ENCODE peak calls at places on chromosomes 12 and 14, in eight cellular contexts. One of them, this sample, is unnamed.

GRCh38 chr12:9607816-9608215 is at the start of gene KLRB1:
- DNase-seq in stimulated activated naive CD8-positive, alpha-beta T cell treated with anti-CD3 and anti-CD28 coated beads, Interleukin-15, amount 100 ng/mL, for 72 hours: no peak
- DNase-seq in hippocampal formation: no peak
- DNase-seq in HEK293T: no peak
- DNase-seq in GM10248: no peak
- DNase-seq in CD8-positive, alpha-beta memory T cell: no peak
- DNase-seq in T-cell: no peak
- DNase-seq in T-helper 22 cell: no peak
- DNase-seq in this sample: no peak

GRCh38 chr14:73739174-73739898 is 25.2 kb upstream of the PNMA1 start:
- DNase-seq in stimulated activated naive CD8-positive, alpha-beta T cell treated with anti-CD3 and anti-CD28 coated beads, Interleukin-15, amount 100 ng/mL, for 72 hours: no peak
- DNase-seq in hippocampal formation: no peak
- DNase-seq in HEK293T: no peak
- DNase-seq in GM10248: no peak
- DNase-seq in CD8-positive, alpha-beta memory T cell: no peak
- DNase-seq in T-cell: no peak
- DNase-seq in T-helper 22 cell: no peak
- DNase-seq in this sample: no peak

GRCh38 chr12:28079539-28079938 is 107.0 kb upstream of the PTHLH start:
- DNase-seq in stimulated activated naive CD8-positive, alpha-beta T cell treated with anti-CD3 and anti-CD28 coated beads, Interleukin-15, amount 100 ng/mL, for 72 hours: no peak
- DNase-seq in hippocampal formation: no peak
- DNase-seq in HEK293T: no peak
- DNase-seq in GM10248: no peak
- DNase-seq in CD8-positive, alpha-beta memory T cell: no peak
- DNase-seq in T-cell: no peak
- DNase-seq in T-helper 22 cell: no peak
- DNase-seq in this sample: no peak

GRCh38 chr14:54651018-54651351 is 84.1 kb downstream of the SAMD4A start:
- DNase-seq in stimulated activated naive CD8-positive, alpha-beta T cell treated with anti-CD3 and anti-CD28 coated beads, Interleukin-15, amount 100 ng/mL, for 72 hours: no peak
- DNase-seq in hippocampal formation: no peak
- DNase-seq in HEK293T: no peak
- DNase-seq in GM10248: no peak
- DNase-seq in CD8-positive, alpha-beta memory T cell: no peak
- DNase-seq in T-cell: no peak
- DNase-seq in T-helper 22 cell: no peak
- DNase-seq in this sample: no peak

GRCh38 chr12:3152013-3152412 is 74.8 kb downstream of the TSPAN9 start:
- DNase-seq in stimulated activated naive CD8-positive, alpha-beta T cell treated with anti-CD3 and anti-CD28 coated beads, Interleukin-15, amount 100 ng/mL, for 72 hours: no peak
- DNase-seq in hippocampal formation: no peak
- DNase-seq in HEK293T: no peak
- DNase-seq in GM10248: no peak
- DNase-seq in CD8-positive, alpha-beta memory T cell: no peak
- DNase-seq in T-cell: no peak
- DNase-seq in T-helper 22 cell: no peak
- DNase-seq in this sample: no peak

GRCh38 chr12:41663487-41664258 is 475.6 kb downstream of the PDZRN4 start:
- DNase-seq in stimulated activated naive CD8-positive, alpha-beta T cell treated with anti-CD3 and anti-CD28 coated beads, Interleukin-15, amount 100 ng/mL, for 72 hours: no peak
- DNase-seq in hippocampal formation: no peak
- DNase-seq in HEK293T: peak; percentile 46
- DNase-seq in GM10248: no peak
- DNase-seq in CD8-positive, alpha-beta memory T cell: no peak
- DNase-seq in T-cell: no peak
- DNase-seq in T-helper 22 cell: no peak
- DNase-seq in this sample: no peak

GRCh38 chr12:81078469-81079196 is 754 bp downstream of the ACSS3 start:
- DNase-seq in stimulated activated naive CD8-positive, alpha-beta T cell treated with anti-CD3 and anti-CD28 coated beads, Interleukin-15, amount 100 ng/mL, for 72 hours: no peak
- DNase-seq in hippocampal formation: no peak
- DNase-seq in HEK293T: peak; percentile 16
- DNase-seq in GM10248: no peak
- DNase-seq in CD8-positive, alpha-beta memory T cell: no peak
- DNase-seq in T-cell: no peak
- DNase-seq in T-helper 22 cell: no peak
- DNase-seq in this sample: no peak

GRCh38 chr12:107320031-107320928 is 226.9 kb upstream of the CRY1 start:
- DNase-seq in stimulated activated naive CD8-positive, alpha-beta T cell treated with anti-CD3 and anti-CD28 coated beads, Interleukin-15, amount 100 ng/mL, for 72 hours: peak; percentile 90
- DNase-seq in hippocampal formation: no peak
- DNase-seq in HEK293T: peak; percentile 61
- DNase-seq in GM10248: no peak
- DNase-seq in CD8-positive, alpha-beta memory T cell: peak; percentile 59
- DNase-seq in T-cell: peak; percentile 80
- DNase-seq in T-helper 22 cell: peak; percentile 46
- DNase-seq in this sample: no peak

GRCh38 chr14:75022655-75023054 is 19.9 kb downstream of the EIF2B2 start:
- DNase-seq in stimulated activated naive CD8-positive, alpha-beta T cell treated with anti-CD3 and anti-CD28 coated beads, Interleukin-15, amount 100 ng/mL, for 72 hours: peak; percentile 14
- DNase-seq in hippocampal formation: no peak
- DNase-seq in HEK293T: peak; percentile 49
- DNase-seq in GM10248: no peak
- DNase-seq in CD8-positive, alpha-beta memory T cell: no peak
- DNase-seq in T-cell: no peak
- DNase-seq in T-helper 22 cell: no peak
- DNase-seq in this sample: no peak

GRCh38 chr14:71362282-71362681 is 455.0 kb downstream of the PCNX1 start:
- DNase-seq in stimulated activated naive CD8-positive, alpha-beta T cell treated with anti-CD3 and anti-CD28 coated beads, Interleukin-15, amount 100 ng/mL, for 72 hours: no peak
- DNase-seq in hippocampal formation: peak; percentile 19
- DNase-seq in HEK293T: no peak
- DNase-seq in GM10248: no peak
- DNase-seq in CD8-positive, alpha-beta memory T cell: no peak
- DNase-seq in T-cell: no peak
- DNase-seq in T-helper 22 cell: no peak
- DNase-seq in this sample: peak; percentile 36

GRCh38 chr12:49518914-49519573 is 19.8 kb upstream of the KCNH3 start:
- DNase-seq in stimulated activated naive CD8-positive, alpha-beta T cell treated with anti-CD3 and anti-CD28 coated beads, Interleukin-15, amount 100 ng/mL, for 72 hours: no peak
- DNase-seq in hippocampal formation: no peak
- DNase-seq in HEK293T: no peak
- DNase-seq in GM10248: no peak
- DNase-seq in CD8-positive, alpha-beta memory T cell: no peak
- DNase-seq in T-cell: no peak
- DNase-seq in T-helper 22 cell: no peak
- DNase-seq in this sample: no peak

GRCh38 chr12:70290126-70290525 is 46.9 kb downstream of the CNOT2 start:
- DNase-seq in stimulated activated naive CD8-positive, alpha-beta T cell treated with anti-CD3 and anti-CD28 coated beads, Interleukin-15, amount 100 ng/mL, for 72 hours: no peak
- DNase-seq in hippocampal formation: no peak
- DNase-seq in HEK293T: no peak
- DNase-seq in GM10248: no peak
- DNase-seq in CD8-positive, alpha-beta memory T cell: no peak
- DNase-seq in T-cell: no peak
- DNase-seq in T-helper 22 cell: no peak
- DNase-seq in this sample: no peak

GRCh38 chr12:94207467-94208432 is 59.4 kb downstream of the PLXNC1 start:
- DNase-seq in stimulated activated naive CD8-positive, alpha-beta T cell treated with anti-CD3 and anti-CD28 coated beads, Interleukin-15, amount 100 ng/mL, for 72 hours: peak; percentile 56
- DNase-seq in hippocampal formation: no peak
- DNase-seq in HEK293T: no peak
- DNase-seq in GM10248: peak; percentile 72
- DNase-seq in CD8-positive, alpha-beta memory T cell: no peak
- DNase-seq in T-cell: peak; percentile 8
- DNase-seq in T-helper 22 cell: no peak
- DNase-seq in this sample: peak; percentile 86

GRCh38 chr12:68831272-68831671 is 23.3 kb downstream of the MDM2 start:
- DNase-seq in stimulated activated naive CD8-positive, alpha-beta T cell treated with anti-CD3 and anti-CD28 coated beads, Interleukin-15, amount 100 ng/mL, for 72 hours: no peak
- DNase-seq in hippocampal formation: no peak
- DNase-seq in HEK293T: no peak
- DNase-seq in GM10248: no peak
- DNase-seq in CD8-positive, alpha-beta memory T cell: no peak
- DNase-seq in T-cell: no peak
- DNase-seq in T-helper 22 cell: no peak
- DNase-seq in this sample: no peak

GRCh38 chr14:49755378-49755777 is 12.6 kb upstream of the KLHDC2 start:
- DNase-seq in stimulated activated naive CD8-positive, alpha-beta T cell treated with anti-CD3 and anti-CD28 coated beads, Interleukin-15, amount 100 ng/mL, for 72 hours: no peak
- DNase-seq in hippocampal formation: no peak
- DNase-seq in HEK293T: no peak
- DNase-seq in GM10248: no peak
- DNase-seq in CD8-positive, alpha-beta memory T cell: no peak
- DNase-seq in T-cell: no peak
- DNase-seq in T-helper 22 cell: no peak
- DNase-seq in this sample: no peak

GRCh38 chr14:64855732-64856527 is 23.8 kb downstream of the SPTB start:
- DNase-seq in stimulated activated naive CD8-positive, alpha-beta T cell treated with anti-CD3 and anti-CD28 coated beads, Interleukin-15, amount 100 ng/mL, for 72 hours: no peak
- DNase-seq in hippocampal formation: no peak
- DNase-seq in HEK293T: no peak
- DNase-seq in GM10248: no peak
- DNase-seq in CD8-positive, alpha-beta memory T cell: no peak
- DNase-seq in T-cell: no peak
- DNase-seq in T-helper 22 cell: no peak
- DNase-seq in this sample: no peak

GRCh38 chr12:66352197-66352596 is 49.9 kb downstream of the HELB start:
- DNase-seq in stimulated activated naive CD8-positive, alpha-beta T cell treated with anti-CD3 and anti-CD28 coated beads, Interleukin-15, amount 100 ng/mL, for 72 hours: no peak
- DNase-seq in hippocampal formation: no peak
- DNase-seq in HEK293T: peak; percentile 31
- DNase-seq in GM10248: no peak
- DNase-seq in CD8-positive, alpha-beta memory T cell: no peak
- DNase-seq in T-cell: no peak
- DNase-seq in T-helper 22 cell: no peak
- DNase-seq in this sample: peak; percentile 10

GRCh38 chr12:47417146-47417545 is 288.7 kb downstream of the RPAP3 start:
- DNase-seq in stimulated activated naive CD8-positive, alpha-beta T cell treated with anti-CD3 and anti-CD28 coated beads, Interleukin-15, amount 100 ng/mL, for 72 hours: no peak
- DNase-seq in hippocampal formation: no peak
- DNase-seq in HEK293T: no peak
- DNase-seq in GM10248: no peak
- DNase-seq in CD8-positive, alpha-beta memory T cell: no peak
- DNase-seq in T-cell: no peak
- DNase-seq in T-helper 22 cell: no peak
- DNase-seq in this sample: no peak

GRCh38 chr14:89418452-89418851 is 1.4 kb upstream of the FOXN3 start:
- DNase-seq in stimulated activated naive CD8-positive, alpha-beta T cell treated with anti-CD3 and anti-CD28 coated beads, Interleukin-15, amount 100 ng/mL, for 72 hours: peak; percentile 27
- DNase-seq in hippocampal formation: no peak
- DNase-seq in HEK293T: no peak
- DNase-seq in GM10248: no peak
- DNase-seq in CD8-positive, alpha-beta memory T cell: no peak
- DNase-seq in T-cell: no peak
- DNase-seq in T-helper 22 cell: no peak
- DNase-seq in this sample: no peak

GRCh38 chr14:54001189-54001878 is 44.7 kb upstream of the BMP4 start:
- DNase-seq in stimulated activated naive CD8-positive, alpha-beta T cell treated with anti-CD3 and anti-CD28 coated beads, Interleukin-15, amount 100 ng/mL, for 72 hours: no peak
- DNase-seq in hippocampal formation: no peak
- DNase-seq in HEK293T: no peak
- DNase-seq in GM10248: no peak
- DNase-seq in CD8-positive, alpha-beta memory T cell: no peak
- DNase-seq in T-cell: no peak
- DNase-seq in T-helper 22 cell: no peak
- DNase-seq in this sample: no peak

GRCh38 chr12:65720136-65720535 is 104.1 kb upstream of the HMGA2 start:
- DNase-seq in stimulated activated naive CD8-positive, alpha-beta T cell treated with anti-CD3 and anti-CD28 coated beads, Interleukin-15, amount 100 ng/mL, for 72 hours: no peak
- DNase-seq in hippocampal formation: no peak
- DNase-seq in HEK293T: no peak
- DNase-seq in GM10248: no peak
- DNase-seq in CD8-positive, alpha-beta memory T cell: no peak
- DNase-seq in T-cell: no peak
- DNase-seq in T-helper 22 cell: no peak
- DNase-seq in this sample: no peak

GRCh38 chr12:122312926-122313325 is 46.6 kb upstream of the VPS33A start:
- DNase-seq in stimulated activated naive CD8-positive, alpha-beta T cell treated with anti-CD3 and anti-CD28 coated beads, Interleukin-15, amount 100 ng/mL, for 72 hours: no peak
- DNase-seq in hippocampal formation: no peak
- DNase-seq in HEK293T: no peak
- DNase-seq in GM10248: no peak
- DNase-seq in CD8-positive, alpha-beta memory T cell: no peak
- DNase-seq in T-cell: no peak
- DNase-seq in T-helper 22 cell: no peak
- DNase-seq in this sample: no peak

GRCh38 chr12:62963642-62964041 is 28.7 kb upstream of the PPM1H start:
- DNase-seq in stimulated activated naive CD8-positive, alpha-beta T cell treated with anti-CD3 and anti-CD28 coated beads, Interleukin-15, amount 100 ng/mL, for 72 hours: no peak
- DNase-seq in hippocampal formation: no peak
- DNase-seq in HEK293T: no peak
- DNase-seq in GM10248: no peak
- DNase-seq in CD8-positive, alpha-beta memory T cell: no peak
- DNase-seq in T-cell: no peak
- DNase-seq in T-helper 22 cell: no peak
- DNase-seq in this sample: no peak

GRCh38 chr12:96192926-96193573 is 1.1 kb upstream of the ELK3 start:
- DNase-seq in stimulated activated naive CD8-positive, alpha-beta T cell treated with anti-CD3 and anti-CD28 coated beads, Interleukin-15, amount 100 ng/mL, for 72 hours: no peak
- DNase-seq in hippocampal formation: no peak
- DNase-seq in HEK293T: no peak
- DNase-seq in GM10248: no peak
- DNase-seq in CD8-positive, alpha-beta memory T cell: no peak
- DNase-seq in T-cell: no peak
- DNase-seq in T-helper 22 cell: no peak
- DNase-seq in this sample: no peak

GRCh38 chr14:32403688-32404087 is 74.6 kb downstream of the AKAP6 start:
- DNase-seq in stimulated activated naive CD8-positive, alpha-beta T cell treated with anti-CD3 and anti-CD28 coated beads, Interleukin-15, amount 100 ng/mL, for 72 hours: no peak
- DNase-seq in hippocampal formation: no peak
- DNase-seq in HEK293T: no peak
- DNase-seq in GM10248: no peak
- DNase-seq in CD8-positive, alpha-beta memory T cell: no peak
- DNase-seq in T-cell: no peak
- DNase-seq in T-helper 22 cell: no peak
- DNase-seq in this sample: no peak

GRCh38 chr12:87975879-87976278 is 53.3 kb downstream of the C12orf50 start:
- DNase-seq in stimulated activated naive CD8-positive, alpha-beta T cell treated with anti-CD3 and anti-CD28 coated beads, Interleukin-15, amount 100 ng/mL, for 72 hours: no peak
- DNase-seq in hippocampal formation: no peak
- DNase-seq in HEK293T: no peak
- DNase-seq in GM10248: no peak
- DNase-seq in CD8-positive, alpha-beta memory T cell: no peak
- DNase-seq in T-cell: no peak
- DNase-seq in T-helper 22 cell: no peak
- DNase-seq in this sample: no peak

GRCh38 chr12:81284137-81284536 is 206.3 kb downstream of the ACSS3 start:
- DNase-seq in stimulated activated naive CD8-positive, alpha-beta T cell treated with anti-CD3 and anti-CD28 coated beads, Interleukin-15, amount 100 ng/mL, for 72 hours: no peak
- DNase-seq in hippocampal formation: no peak
- DNase-seq in HEK293T: peak; percentile 11
- DNase-seq in GM10248: no peak
- DNase-seq in CD8-positive, alpha-beta memory T cell: no peak
- DNase-seq in T-cell: no peak
- DNase-seq in T-helper 22 cell: no peak
- DNase-seq in this sample: no peak

GRCh38 chr12:103786201-103786600 is 54.8 kb downstream of the NT5DC3 start:
- DNase-seq in stimulated activated naive CD8-positive, alpha-beta T cell treated with anti-CD3 and anti-CD28 coated beads, Interleukin-15, amount 100 ng/mL, for 72 hours: no peak
- DNase-seq in hippocampal formation: no peak
- DNase-seq in HEK293T: no peak
- DNase-seq in GM10248: no peak
- DNase-seq in CD8-positive, alpha-beta memory T cell: no peak
- DNase-seq in T-cell: no peak
- DNase-seq in T-helper 22 cell: no peak
- DNase-seq in this sample: no peak

GRCh38 chr12:52398176-52398575 is 8.0 kb downstream of the KRT82 start:
- DNase-seq in stimulated activated naive CD8-positive, alpha-beta T cell treated with anti-CD3 and anti-CD28 coated beads, Interleukin-15, amount 100 ng/mL, for 72 hours: no peak
- DNase-seq in hippocampal formation: no peak
- DNase-seq in HEK293T: no peak
- DNase-seq in GM10248: no peak
- DNase-seq in CD8-positive, alpha-beta memory T cell: no peak
- DNase-seq in T-cell: no peak
- DNase-seq in T-helper 22 cell: no peak
- DNase-seq in this sample: no peak

GRCh38 chr12:23083267-23083666 is 458.3 kb downstream of the ETNK1 start:
- DNase-seq in stimulated activated naive CD8-positive, alpha-beta T cell treated with anti-CD3 and anti-CD28 coated beads, Interleukin-15, amount 100 ng/mL, for 72 hours: no peak
- DNase-seq in hippocampal formation: no peak
- DNase-seq in HEK293T: no peak
- DNase-seq in GM10248: no peak
- DNase-seq in CD8-positive, alpha-beta memory T cell: no peak
- DNase-seq in T-cell: no peak
- DNase-seq in T-helper 22 cell: no peak
- DNase-seq in this sample: no peak

GRCh38 chr14:52179151-52179790 is 88.2 kb upstream of the PTGDR start:
- DNase-seq in stimulated activated naive CD8-positive, alpha-beta T cell treated with anti-CD3 and anti-CD28 coated beads, Interleukin-15, amount 100 ng/mL, for 72 hours: no peak
- DNase-seq in hippocampal formation: no peak
- DNase-seq in HEK293T: no peak
- DNase-seq in GM10248: no peak
- DNase-seq in CD8-positive, alpha-beta memory T cell: no peak
- DNase-seq in T-cell: no peak
- DNase-seq in T-helper 22 cell: no peak
- DNase-seq in this sample: no peak

GRCh38 chr14:77140343-77140936 is 1.2 kb downstream of the ZDHHC22 start:
- DNase-seq in stimulated activated naive CD8-positive, alpha-beta T cell treated with anti-CD3 and anti-CD28 coated beads, Interleukin-15, amount 100 ng/mL, for 72 hours: no peak
- DNase-seq in hippocampal formation: no peak
- DNase-seq in HEK293T: peak; percentile 36
- DNase-seq in GM10248: no peak
- DNase-seq in CD8-positive, alpha-beta memory T cell: no peak
- DNase-seq in T-cell: no peak
- DNase-seq in T-helper 22 cell: no peak
- DNase-seq in this sample: no peak

GRCh38 chr12:45329702-45330101 is 113.8 kb downstream of the ANO6 start:
- DNase-seq in stimulated activated naive CD8-positive, alpha-beta T cell treated with anti-CD3 and anti-CD28 coated beads, Interleukin-15, amount 100 ng/mL, for 72 hours: no peak
- DNase-seq in hippocampal formation: no peak
- DNase-seq in HEK293T: no peak
- DNase-seq in GM10248: no peak
- DNase-seq in CD8-positive, alpha-beta memory T cell: no peak
- DNase-seq in T-cell: no peak
- DNase-seq in T-helper 22 cell: no peak
- DNase-seq in this sample: no peak

GRCh38 chr14:92458959-92459478 is 54.6 kb upstream of the RIN3 start:
- DNase-seq in stimulated activated naive CD8-positive, alpha-beta T cell treated with anti-CD3 and anti-CD28 coated beads, Interleukin-15, amount 100 ng/mL, for 72 hours: no peak
- DNase-seq in hippocampal formation: no peak
- DNase-seq in HEK293T: no peak
- DNase-seq in GM10248: no peak
- DNase-seq in CD8-positive, alpha-beta memory T cell: no peak
- DNase-seq in T-cell: no peak
- DNase-seq in T-helper 22 cell: no peak
- DNase-seq in this sample: no peak

This sample was measured in GM12864.